ENCODE peak calls at places on chromosomes 4 and X, in four cellular contexts. I is AG08395; R is head of caudate nucleus; T is stimulated activated CD4-positive, alpha-beta T cell treated with anti-CD3 and anti-CD28 coated beads, Interleukin-4, amount 100 ng/mL, for 48 hours. H is an unnamed sample.
A peak's percentile ranks its signal among the peaks of the same experiment; 100 is the strongest.

GRCh38 chr4:138327334-138327733 is 85.2 kb upstream of the SLC7A11 start:
- DNase-seq in R (no peak), I (no peak), T (no peak), H (no peak)

GRCh38 chrX:117458243-117458968 is 658.2 kb downstream of the KLHL13 start:
- DNase-seq in T (no peak), I (no peak), R (no peak), H (no peak)

GRCh38 chrX:155028192-155028591 is 1.5 kb downstream of the FUNDC2 start:
- DNase-seq in I (no peak), T (no peak), R (no peak), H (no peak)

GRCh38 chrX:20654596-20655106 is 387.9 kb upstream of the RPS6KA3 start:
- DNase-seq in R (no peak), T (no peak), I (no peak), H (no peak)

GRCh38 chr4:76688737-76689078 is 209.2 kb downstream of the SOWAHB start:
- DNase-seq in T (no peak), I (no peak), R (no peak), H (no peak)

GRCh38 chr4:1856920-1857699 is 1.2 kb upstream of the LETM1 start:
- DNase-seq in R (no peak), T (no peak), I (peak; percentile 44), H (no peak)

GRCh38 chrX:106246511-106246910 is 78.4 kb downstream of the PWWP3B start:
- DNase-seq in R (no peak), I (no peak), T (no peak), H (no peak)

GRCh38 chrX:70196961-70197805 is 19.9 kb downstream of the DGAT2L6 start:
- DNase-seq in I (peak; percentile 22), T (peak; percentile 48), R (no peak), H (peak; percentile 54)

GRCh38 chr4:123952530-123953274 is 556.1 kb downstream of the SPRY1 start:
- DNase-seq in R (no peak), T (no peak), I (peak; percentile 26), H (no peak)

GRCh38 chr4:138891610-138892009 is 124.0 kb upstream of the NOCT start:
- DNase-seq in I (no peak), T (no peak), R (no peak), H (no peak)

GRCh38 chr4:119656986-119657635 is 28.5 kb upstream of the PDE5A start:
- DNase-seq in R (no peak), T (no peak), I (peak; percentile 7), H (no peak)

GRCh38 chrX:71532078-71532752 is 689 bp upstream of the OGT start:
- DNase-seq in I (no peak), R (no peak), T (no peak), H (no peak)

GRCh38 chr4:17055788-17056187 is 157.3 kb upstream of the LDB2 start:
- DNase-seq in T (no peak), R (peak; percentile 26), I (peak; percentile 87), H (no peak)

GRCh38 chr4:87982446-87982845 is 6.9 kb downstream of the SPP1 start:
- DNase-seq in T (no peak), I (no peak), R (no peak), H (no peak)

GRCh38 chr4:102687982-102688433 is 72.8 kb downstream of the MANBA start:
- DNase-seq in R (no peak), I (no peak), T (no peak), H (no peak)